ENCODE peak calls at places on chromosomes 1 and 21, in ten cellular contexts. One of them, this sample, is unnamed.
A peak's percentile ranks its signal among the peaks of the same experiment; 100 is the strongest.

GRCh38 chr1:56575865-56576264 is 3.5 kb downstream of the PLPP3 start:
- DNase-seq in 8988T: no peak
- DNase-seq in HAP-1: no peak
- DNase-seq in spleen: no peak
- DNase-seq in stimulated activated CD8-positive, alpha-beta memory T cell treated with anti-CD3 and anti-CD28 coated beads, Interleukin-7, amount 100 ng/mL, for 1 hour: no peak
- DNase-seq in GM12865: no peak
- DNase-seq in NCI-H2029: no peak
- DNase-seq in tibial nerve: no peak
- DNase-seq in renal cortical epithelial cell: no peak
- DNase-seq in astrocyte of the cerebellum: no peak
- DNase-seq in this sample: no peak

GRCh38 chr1:119374208-119374877 is 5.8 kb downstream of the HAO2 start:
- DNase-seq in astrocyte of the cerebellum: no peak
- DNase-seq in HAP-1: no peak
- DNase-seq in spleen: no peak
- DNase-seq in stimulated activated CD8-positive, alpha-beta memory T cell treated with anti-CD3 and anti-CD28 coated beads, Interleukin-7, amount 100 ng/mL, for 1 hour: no peak
- DNase-seq in renal cortical epithelial cell: no peak
- DNase-seq in NCI-H2029: no peak
- DNase-seq in tibial nerve: no peak
- DNase-seq in 8988T: no peak
- DNase-seq in GM12865: peak; percentile 32
- DNase-seq in this sample: no peak

GRCh38 chr1:151062738-151063371 is 2.7 kb downstream of the MLLT11 start:
- DNase-seq in NCI-H2029: no peak
- DNase-seq in astrocyte of the cerebellum: no peak
- DNase-seq in HAP-1: no peak
- DNase-seq in tibial nerve: no peak
- DNase-seq in GM12865: no peak
- DNase-seq in spleen: no peak
- DNase-seq in renal cortical epithelial cell: peak; percentile 38
- DNase-seq in 8988T: no peak
- DNase-seq in stimulated activated CD8-positive, alpha-beta memory T cell treated with anti-CD3 and anti-CD28 coated beads, Interleukin-7, amount 100 ng/mL, for 1 hour: no peak
- DNase-seq in this sample: no peak

GRCh38 chr1:21325231-21325718 is 35.0 kb upstream of the ECE1 start:
- DNase-seq in stimulated activated CD8-positive, alpha-beta memory T cell treated with anti-CD3 and anti-CD28 coated beads, Interleukin-7, amount 100 ng/mL, for 1 hour: no peak
- DNase-seq in NCI-H2029: no peak
- DNase-seq in renal cortical epithelial cell: no peak
- DNase-seq in spleen: peak; percentile 87
- DNase-seq in 8988T: no peak
- DNase-seq in astrocyte of the cerebellum: no peak
- DNase-seq in GM12865: no peak
- DNase-seq in HAP-1: no peak
- DNase-seq in tibial nerve: no peak
- DNase-seq in this sample: no peak

GRCh38 chr21:28916150-28916893 is 76.4 kb downstream of the LTN1 start:
- DNase-seq in tibial nerve: no peak
- DNase-seq in astrocyte of the cerebellum: no peak
- DNase-seq in HAP-1: no peak
- DNase-seq in 8988T: no peak
- DNase-seq in NCI-H2029: no peak
- DNase-seq in renal cortical epithelial cell: peak; percentile 6
- DNase-seq in spleen: no peak
- DNase-seq in stimulated activated CD8-positive, alpha-beta memory T cell treated with anti-CD3 and anti-CD28 coated beads, Interleukin-7, amount 100 ng/mL, for 1 hour: no peak
- DNase-seq in GM12865: no peak
- DNase-seq in this sample: no peak

GRCh38 chr1:154557939-154558609 is 388 bp downstream of the UBE2Q1 start:
- DNase-seq in stimulated activated CD8-positive, alpha-beta memory T cell treated with anti-CD3 and anti-CD28 coated beads, Interleukin-7, amount 100 ng/mL, for 1 hour: peak; percentile 11
- DNase-seq in GM12865: peak; percentile 61
- DNase-seq in HAP-1: peak; percentile 42
- DNase-seq in astrocyte of the cerebellum: no peak
- DNase-seq in NCI-H2029: no peak
- DNase-seq in 8988T: no peak
- DNase-seq in renal cortical epithelial cell: no peak
- DNase-seq in tibial nerve: no peak
- DNase-seq in spleen: peak; percentile 96
- DNase-seq in this sample: no peak

GRCh38 chr1:10965621-10966226 is 46.7 kb upstream of the TARDBP start:
- DNase-seq in spleen: no peak
- DNase-seq in 8988T: no peak
- DNase-seq in NCI-H2029: no peak
- DNase-seq in renal cortical epithelial cell: no peak
- DNase-seq in HAP-1: no peak
- DNase-seq in astrocyte of the cerebellum: no peak
- DNase-seq in GM12865: peak; percentile 88
- DNase-seq in stimulated activated CD8-positive, alpha-beta memory T cell treated with anti-CD3 and anti-CD28 coated beads, Interleukin-7, amount 100 ng/mL, for 1 hour: peak; percentile 8
- DNase-seq in tibial nerve: no peak
- DNase-seq in this sample: no peak

GRCh38 chr1:65509912-65510680 is 89.6 kb downstream of the LEPR start:
- DNase-seq in 8988T: no peak
- DNase-seq in tibial nerve: no peak
- DNase-seq in GM12865: no peak
- DNase-seq in renal cortical epithelial cell: peak; percentile 25
- DNase-seq in NCI-H2029: no peak
- DNase-seq in spleen: no peak
- DNase-seq in stimulated activated CD8-positive, alpha-beta memory T cell treated with anti-CD3 and anti-CD28 coated beads, Interleukin-7, amount 100 ng/mL, for 1 hour: no peak
- DNase-seq in astrocyte of the cerebellum: no peak
- DNase-seq in HAP-1: no peak
- DNase-seq in this sample: no peak

GRCh38 chr1:114353233-114353632 is 157.8 kb downstream of the TRIM33 start:
- DNase-seq in NCI-H2029: peak; percentile 52
- DNase-seq in HAP-1: peak; percentile 16
- DNase-seq in 8988T: no peak
- DNase-seq in astrocyte of the cerebellum: peak; percentile 70
- DNase-seq in renal cortical epithelial cell: peak; percentile 77
- DNase-seq in GM12865: peak; percentile 66
- DNase-seq in spleen: no peak
- DNase-seq in tibial nerve: peak; percentile 40
- DNase-seq in stimulated activated CD8-positive, alpha-beta memory T cell treated with anti-CD3 and anti-CD28 coated beads, Interleukin-7, amount 100 ng/mL, for 1 hour: no peak
- DNase-seq in this sample: peak; percentile 30

GRCh38 chr1:172823534-172823933 is 164.6 kb downstream of the FASLG start:
- DNase-seq in GM12865: no peak
- DNase-seq in renal cortical epithelial cell: peak; percentile 75
- DNase-seq in astrocyte of the cerebellum: no peak
- DNase-seq in spleen: no peak
- DNase-seq in stimulated activated CD8-positive, alpha-beta memory T cell treated with anti-CD3 and anti-CD28 coated beads, Interleukin-7, amount 100 ng/mL, for 1 hour: no peak
- DNase-seq in NCI-H2029: no peak
- DNase-seq in tibial nerve: no peak
- DNase-seq in 8988T: no peak
- DNase-seq in HAP-1: no peak
- DNase-seq in this sample: no peak

GRCh38 chr1:81848880-81849500 is 48.3 kb downstream of the ADGRL2 start:
- DNase-seq in astrocyte of the cerebellum: no peak
- DNase-seq in spleen: no peak
- DNase-seq in HAP-1: no peak
- DNase-seq in stimulated activated CD8-positive, alpha-beta memory T cell treated with anti-CD3 and anti-CD28 coated beads, Interleukin-7, amount 100 ng/mL, for 1 hour: no peak
- DNase-seq in renal cortical epithelial cell: no peak
- DNase-seq in NCI-H2029: peak; percentile 54
- DNase-seq in 8988T: no peak
- DNase-seq in GM12865: no peak
- DNase-seq in tibial nerve: no peak
- DNase-seq in this sample: no peak

GRCh38 chr1:156247460-156248322 is at the start of gene PAQR6:
- DNase-seq in tibial nerve: no peak
- DNase-seq in 8988T: no peak
- DNase-seq in GM12865: no peak
- DNase-seq in HAP-1: no peak
- DNase-seq in renal cortical epithelial cell: no peak
- DNase-seq in NCI-H2029: no peak
- DNase-seq in spleen: no peak
- DNase-seq in stimulated activated CD8-positive, alpha-beta memory T cell treated with anti-CD3 and anti-CD28 coated beads, Interleukin-7, amount 100 ng/mL, for 1 hour: no peak
- DNase-seq in astrocyte of the cerebellum: no peak
- DNase-seq in this sample: no peak

GRCh38 chr1:79207331-79207730 is 200.8 kb upstream of the ADGRL4 start:
- DNase-seq in astrocyte of the cerebellum: no peak
- DNase-seq in spleen: no peak
- DNase-seq in GM12865: no peak
- DNase-seq in stimulated activated CD8-positive, alpha-beta memory T cell treated with anti-CD3 and anti-CD28 coated beads, Interleukin-7, amount 100 ng/mL, for 1 hour: no peak
- DNase-seq in 8988T: no peak
- DNase-seq in HAP-1: no peak
- DNase-seq in tibial nerve: no peak
- DNase-seq in renal cortical epithelial cell: no peak
- DNase-seq in NCI-H2029: no peak
- DNase-seq in this sample: no peak

GRCh38 chr1:11515403-11516300 is 36.7 kb downstream of the DISP3 start:
- DNase-seq in 8988T: no peak
- DNase-seq in tibial nerve: no peak
- DNase-seq in renal cortical epithelial cell: no peak
- DNase-seq in GM12865: no peak
- DNase-seq in spleen: peak; percentile 54
- DNase-seq in HAP-1: no peak
- DNase-seq in NCI-H2029: no peak
- DNase-seq in astrocyte of the cerebellum: no peak
- DNase-seq in stimulated activated CD8-positive, alpha-beta memory T cell treated with anti-CD3 and anti-CD28 coated beads, Interleukin-7, amount 100 ng/mL, for 1 hour: no peak
- DNase-seq in this sample: no peak

GRCh38 chr1:230084408-230085177 is 17.6 kb downstream of the GALNT2 start:
- DNase-seq in stimulated activated CD8-positive, alpha-beta memory T cell treated with anti-CD3 and anti-CD28 coated beads, Interleukin-7, amount 100 ng/mL, for 1 hour: no peak
- DNase-seq in 8988T: peak; percentile 79
- DNase-seq in HAP-1: no peak
- DNase-seq in spleen: no peak
- DNase-seq in GM12865: peak; percentile 61
- DNase-seq in NCI-H2029: no peak
- DNase-seq in astrocyte of the cerebellum: peak; percentile 96
- DNase-seq in renal cortical epithelial cell: peak; percentile 98
- DNase-seq in tibial nerve: peak; percentile 62
- DNase-seq in this sample: no peak

GRCh38 chr1:45327644-45328515 is 1.2 kb downstream of the HPDL start:
- DNase-seq in GM12865: peak; percentile 53
- DNase-seq in NCI-H2029: peak; percentile 20
- DNase-seq in renal cortical epithelial cell: no peak
- DNase-seq in 8988T: no peak
- DNase-seq in astrocyte of the cerebellum: no peak
- DNase-seq in stimulated activated CD8-positive, alpha-beta memory T cell treated with anti-CD3 and anti-CD28 coated beads, Interleukin-7, amount 100 ng/mL, for 1 hour: no peak
- DNase-seq in spleen: no peak
- DNase-seq in tibial nerve: no peak
- DNase-seq in HAP-1: no peak
- DNase-seq in this sample: peak; percentile 19

GRCh38 chr1:242043165-242043564 is 44.3 kb upstream of the MAP1LC3C start:
- DNase-seq in tibial nerve: no peak
- DNase-seq in GM12865: no peak
- DNase-seq in renal cortical epithelial cell: no peak
- DNase-seq in 8988T: no peak
- DNase-seq in NCI-H2029: no peak
- DNase-seq in astrocyte of the cerebellum: no peak
- DNase-seq in HAP-1: no peak
- DNase-seq in stimulated activated CD8-positive, alpha-beta memory T cell treated with anti-CD3 and anti-CD28 coated beads, Interleukin-7, amount 100 ng/mL, for 1 hour: no peak
- DNase-seq in spleen: no peak
- DNase-seq in this sample: no peak

GRCh38 chr1:167720965-167721616 is 691 bp upstream of the MPZL1 start:
- DNase-seq in spleen: no peak
- DNase-seq in NCI-H2029: no peak
- DNase-seq in GM12865: peak; percentile 68
- DNase-seq in HAP-1: peak; percentile 48
- DNase-seq in tibial nerve: peak; percentile 43
- DNase-seq in stimulated activated CD8-positive, alpha-beta memory T cell treated with anti-CD3 and anti-CD28 coated beads, Interleukin-7, amount 100 ng/mL, for 1 hour: no peak
- DNase-seq in renal cortical epithelial cell: peak; percentile 66
- DNase-seq in 8988T: no peak
- DNase-seq in astrocyte of the cerebellum: no peak
- DNase-seq in this sample: peak; percentile 28

GRCh38 chr1:63759778-63760177 is 14.0 kb upstream of the ROR1 start:
- DNase-seq in NCI-H2029: no peak
- DNase-seq in 8988T: no peak
- DNase-seq in stimulated activated CD8-positive, alpha-beta memory T cell treated with anti-CD3 and anti-CD28 coated beads, Interleukin-7, amount 100 ng/mL, for 1 hour: no peak
- DNase-seq in astrocyte of the cerebellum: no peak
- DNase-seq in spleen: no peak
- DNase-seq in renal cortical epithelial cell: no peak
- DNase-seq in GM12865: no peak
- DNase-seq in tibial nerve: no peak
- DNase-seq in HAP-1: no peak
- DNase-seq in this sample: no peak

GRCh38 chr1:35605071-35605881 is 32.2 kb downstream of the TFAP2E start:
- DNase-seq in stimulated activated CD8-positive, alpha-beta memory T cell treated with anti-CD3 and anti-CD28 coated beads, Interleukin-7, amount 100 ng/mL, for 1 hour: no peak
- DNase-seq in NCI-H2029: no peak
- DNase-seq in spleen: no peak
- DNase-seq in astrocyte of the cerebellum: peak; percentile 55
- DNase-seq in 8988T: no peak
- DNase-seq in renal cortical epithelial cell: no peak
- DNase-seq in tibial nerve: no peak
- DNase-seq in GM12865: no peak
- DNase-seq in HAP-1: no peak
- DNase-seq in this sample: no peak

GRCh38 chr1:158071106-158071505 is 77.7 kb downstream of the KIRREL1 start:
- DNase-seq in 8988T: no peak
- DNase-seq in GM12865: no peak
- DNase-seq in stimulated activated CD8-positive, alpha-beta memory T cell treated with anti-CD3 and anti-CD28 coated beads, Interleukin-7, amount 100 ng/mL, for 1 hour: no peak
- DNase-seq in HAP-1: no peak
- DNase-seq in spleen: no peak
- DNase-seq in astrocyte of the cerebellum: no peak
- DNase-seq in tibial nerve: no peak
- DNase-seq in renal cortical epithelial cell: no peak
- DNase-seq in NCI-H2029: no peak
- DNase-seq in this sample: no peak

GRCh38 chr1:43708006-43708412 is 673 bp downstream of the ST3GAL3 start:
- DNase-seq in spleen: no peak
- DNase-seq in astrocyte of the cerebellum: no peak
- DNase-seq in stimulated activated CD8-positive, alpha-beta memory T cell treated with anti-CD3 and anti-CD28 coated beads, Interleukin-7, amount 100 ng/mL, for 1 hour: no peak
- DNase-seq in tibial nerve: no peak
- DNase-seq in GM12865: no peak
- DNase-seq in renal cortical epithelial cell: no peak
- DNase-seq in 8988T: no peak
- DNase-seq in NCI-H2029: no peak
- DNase-seq in HAP-1: no peak
- DNase-seq in this sample: no peak

GRCh38 chr1:16138772-16139221 is 17.1 kb downstream of the EPHA2 start:
- DNase-seq in tibial nerve: no peak
- DNase-seq in GM12865: no peak
- DNase-seq in astrocyte of the cerebellum: no peak
- DNase-seq in NCI-H2029: no peak
- DNase-seq in renal cortical epithelial cell: no peak
- DNase-seq in stimulated activated CD8-positive, alpha-beta memory T cell treated with anti-CD3 and anti-CD28 coated beads, Interleukin-7, amount 100 ng/mL, for 1 hour: no peak
- DNase-seq in HAP-1: no peak
- DNase-seq in spleen: no peak
- DNase-seq in 8988T: peak; percentile 83
- DNase-seq in this sample: no peak

GRCh38 chr1:236398538-236398937 is 4.5 kb downstream of the EDARADD start:
- DNase-seq in NCI-H2029: no peak
- DNase-seq in stimulated activated CD8-positive, alpha-beta memory T cell treated with anti-CD3 and anti-CD28 coated beads, Interleukin-7, amount 100 ng/mL, for 1 hour: no peak
- DNase-seq in tibial nerve: no peak
- DNase-seq in spleen: no peak
- DNase-seq in 8988T: no peak
- DNase-seq in renal cortical epithelial cell: no peak
- DNase-seq in HAP-1: no peak
- DNase-seq in astrocyte of the cerebellum: no peak
- DNase-seq in GM12865: no peak
- DNase-seq in this sample: no peak

GRCh38 chr21:44713846-44714245 is 2.5 kb upstream of the TSPEAR start:
- DNase-seq in stimulated activated CD8-positive, alpha-beta memory T cell treated with anti-CD3 and anti-CD28 coated beads, Interleukin-7, amount 100 ng/mL, for 1 hour: no peak
- DNase-seq in tibial nerve: no peak
- DNase-seq in NCI-H2029: no peak
- DNase-seq in HAP-1: peak; percentile 1
- DNase-seq in astrocyte of the cerebellum: no peak
- DNase-seq in 8988T: no peak
- DNase-seq in spleen: no peak
- DNase-seq in renal cortical epithelial cell: no peak
- DNase-seq in GM12865: no peak
- DNase-seq in this sample: no peak

GRCh38 chr1:157542676-157543075 is 9.6 kb downstream of the FCRL5 start:
- DNase-seq in HAP-1: no peak
- DNase-seq in renal cortical epithelial cell: peak; percentile 63
- DNase-seq in spleen: no peak
- DNase-seq in 8988T: no peak
- DNase-seq in GM12865: no peak
- DNase-seq in astrocyte of the cerebellum: no peak
- DNase-seq in tibial nerve: no peak
- DNase-seq in NCI-H2029: peak; percentile 59
- DNase-seq in stimulated activated CD8-positive, alpha-beta memory T cell treated with anti-CD3 and anti-CD28 coated beads, Interleukin-7, amount 100 ng/mL, for 1 hour: no peak
- DNase-seq in this sample: no peak

This sample was measured in SHP77 treated with DMSO at 0.1 percent for 48 hours.